ENCODE peak calls at places on chromosome 17, in seven cellular contexts. X, H, J, R, T, L and F are unnamed samples. For H3K4me1, the result is how much of the 10 kb centered on the place peaks cover.

GRCh38 chr17:74522381-74523090 is 8.7 kb downstream of the CD300LB start:
- DNase-seq in X (no peak), H (no peak), J (no peak), R (no peak), T (no peak), L (peak), F (no peak)

GRCh38 chr17:78960945-78961344 is 18.8 kb downstream of the LGALS3BP start:
- DNase-seq in X (no peak), H (no peak), J (no peak), R (no peak), T (no peak), L (no peak), F (no peak)

GRCh38 chr17:60103957-60104356 is 25.2 kb upstream of the HEATR6 start:
- DNase-seq in X (no peak), H (no peak), J (no peak), R (no peak), T (no peak), L (no peak), F (no peak)

GRCh38 chr17:77427471-77427991 is 286.8 kb downstream of the SEC14L1 start:
- DNase-seq in X (peak), H (peak), J (peak), R (peak), T (peak), L (no peak), F (peak)

GRCh38 chr17:29100296-29100695 is 57.4 kb downstream of the PIPOX start:
- DNase-seq in X (no peak), H (no peak), J (peak), R (no peak), T (no peak), L (no peak), F (no peak)

GRCh38 chr17:6570731-6571465 is 14.5 kb upstream of the PITPNM3 start:
- DNase-seq in X (no peak), H (no peak), J (no peak), R (no peak), T (no peak), L (no peak), F (no peak)

GRCh38 chr17:39925282-39926134 is 1.9 kb downstream of the ORMDL3 start:
- DNase-seq in X (no peak), H (no peak), J (no peak), R (no peak), T (no peak), L (no peak), F (no peak)

GRCh38 chr17:38361700-38362465 is 10.2 kb downstream of the SOCS7 start:
- DNase-seq in X (no peak), H (no peak), J (peak), R (no peak), T (no peak), L (no peak), F (no peak)

GRCh38 chr17:57945999-57946797 is 9.0 kb downstream of the CUEDC1 start:
- DNase-seq in X (no peak), H (no peak), J (no peak), R (peak), T (no peak), L (no peak), F (no peak)

GRCh38 chr17:38344127-38344745 is 480 bp upstream of the GPR179 start:
- DNase-seq in X (no peak), H (no peak), J (no peak), R (no peak), T (no peak), L (no peak), F (no peak)

GRCh38 chr17:65446043-65446442 is 115.4 kb downstream of the AXIN2 start:
- DNase-seq in X (no peak), H (no peak), J (no peak), R (no peak), T (no peak), L (no peak), F (no peak)

GRCh38 chr17:65453204-65453931 is 108.1 kb downstream of the AXIN2 start:
- DNase-seq in X (no peak), H (no peak), J (no peak), R (no peak), T (no peak), L (no peak), F (no peak)

GRCh38 chr17:63537991-63538692 is 12.1 kb upstream of the DCAF7 start:
- DNase-seq in X (no peak), H (no peak), J (no peak), R (no peak), T (no peak), L (no peak), F (no peak)

GRCh38 chr17:19301274-19301946 is 61.1 kb downstream of the B9D1 start:
- DNase-seq in X (no peak), H (no peak), J (no peak), R (no peak), T (no peak), L (no peak), F (no peak)

GRCh38 chr17:75565066-75565465 is 22.5 kb upstream of the MYO15B start:
- DNase-seq in X (peak), H (no peak), J (peak), R (no peak), T (no peak), L (no peak), F (no peak)

GRCh38 chr17:10337976-10338375 is 34.8 kb downstream of the MYH13 start:
- DNase-seq in X (no peak), H (no peak), J (no peak), R (no peak), T (no peak), L (no peak), F (no peak)
- H3K4me1 ChIP-seq in X (under half), H (under half), J (under half), R (under half), T (under half), L (under half), F (under half)

DNA sequence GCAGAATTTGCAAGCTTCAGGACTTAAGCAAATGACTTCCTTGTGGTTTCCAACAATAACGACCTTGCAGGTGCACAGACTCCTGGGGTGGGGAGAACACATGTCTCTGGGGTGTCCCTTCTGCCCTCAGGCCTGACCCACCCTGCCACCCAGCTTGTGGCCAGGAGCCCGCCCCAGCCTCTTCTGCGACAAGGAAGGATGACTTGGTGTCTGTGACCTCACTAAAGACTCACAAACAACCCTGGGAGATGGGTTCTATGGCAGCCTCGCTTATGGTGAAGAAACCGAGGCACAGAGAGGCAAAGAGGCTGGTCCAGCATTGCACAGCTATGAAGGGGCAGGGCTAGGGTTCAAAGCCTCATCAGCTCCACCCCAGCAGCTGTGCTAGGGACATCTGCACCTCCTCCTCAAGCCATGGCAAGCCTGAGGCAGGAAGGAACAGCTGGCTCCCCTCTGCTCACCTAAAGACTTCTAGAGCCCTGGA is 2.6 kb downstream of the ATP2A3 start:
- DNase-seq in X (no peak), H (no peak), J (no peak), R (no peak), T (no peak), L (no peak), F (no peak)
- H3K4me3 ChIP-seq in X (no peak), H (no peak), J (no peak), R (no peak), T (no peak), L (no peak), F (no peak)

GRCh38 chr17:82582709-82583108 is 63.2 kb downstream of the FOXK2 start:
- DNase-seq in X (no peak), H (no peak), J (no peak), R (no peak), T (no peak), L (no peak), F (no peak)
- H3K4me1 ChIP-seq in X (under half), H (under half), J (under half), R (under half), T (under half), L (under half), F (under half)

GRCh38 chr17:50148226-50149098 is 2.0 kb downstream of the PPP1R9B start:
- DNase-seq in X (peak), H (peak), J (peak), R (peak), T (peak), L (no peak), F (peak)
- H3K4me3 ChIP-seq in X (peak), H (peak), J (peak), R (peak), T (peak), L (peak), F (peak)

GRCh38 chr17:3914319-3914685 is 2.0 kb downstream of the P2RX1 start:
- DNase-seq in X (no peak), H (no peak), J (no peak), R (no peak), T (no peak), L (no peak), F (no peak)
- H3K4me1 ChIP-seq in X (under half), H (under half), J (under half), R (under half), T (under half), L (under half), F (under half)

GRCh38 chr17:68288375-68288774 is 2.6 kb downstream of the SLC16A6 start:
- DNase-seq in X (no peak), H (no peak), J (no peak), R (no peak), T (no peak), L (no peak), F (no peak)
- H3K4me3 ChIP-seq in X (no peak), H (no peak), J (no peak), R (no peak), T (no peak), L (no peak), F (no peak)